ENCODE peak calls at places on chromosomes 4 and X, in six cellular contexts. F, Z, N, J, I and T are unnamed samples.
A peak's percentile ranks its signal among the peaks of the same experiment; 100 is the strongest.

GRCh38 chr4:159455675-159456235 is 352.9 kb downstream of the RAPGEF2 start:
- DNase-seq in F (no peak), Z (peak; percentile 57), N (peak; percentile 68), J (peak; percentile 55), I (peak; percentile 76), T (no peak)

GRCh38 chrX:151082077-151082948 is 94.1 kb upstream of the GPR50 start:
- DNase-seq in F (peak; percentile 80), Z (peak; percentile 76), N (peak; percentile 66), J (peak; percentile 22), I (peak; percentile 59), T (peak; percentile 45)

GRCh38 chrX:2342281-2342688 is 158.5 kb downstream of the DHRSX start:
- DNase-seq in F (no peak), Z (peak; percentile 76), N (no peak), J (no peak), I (peak; percentile 9), T (no peak)

GRCh38 chr4:1984406-1985191 is 24.2 kb downstream of the NELFA start:
- DNase-seq in F (no peak), Z (no peak), N (no peak), J (no peak), I (no peak), T (no peak)

GRCh38 chr4:1499465-1499864 is 93.2 kb upstream of the NKX1-1 start:
- DNase-seq in F (no peak), Z (no peak), N (no peak), J (no peak), I (no peak), T (no peak)

GRCh38 chr4:67087897-67088296 is 457.4 kb downstream of the CENPC start:
- DNase-seq in F (peak; percentile 84), Z (peak; percentile 57), N (peak; percentile 43), J (no peak), I (peak; percentile 5), T (no peak)

GRCh38 chrX:2696698-2697215 is 5.7 kb downstream of the CD99 start:
- DNase-seq in F (no peak), Z (no peak), N (peak; percentile 94), J (peak; percentile 90), I (peak; percentile 66), T (no peak)

GRCh38 chrX:32269877-32270276 is 941.5 kb downstream of the DMD start:
- DNase-seq in F (no peak), Z (no peak), N (no peak), J (no peak), I (no peak), T (no peak)

GRCh38 chr4:71206763-71207162 is 132.1 kb upstream of the SLC4A4 start:
- DNase-seq in F (no peak), Z (no peak), N (peak; percentile 71), J (peak; percentile 93), I (no peak), T (no peak)

GRCh38 chrX:12984629-12985303 is 9.9 kb downstream of the TMSB4X start:
- DNase-seq in F (no peak), Z (no peak), N (peak; percentile 30), J (peak; percentile 35), I (peak; percentile 71), T (no peak)

GRCh38 chr4:71231073-71231752 is 107.6 kb upstream of the SLC4A4 start:
- DNase-seq in F (peak; percentile 65), Z (peak; percentile 39), N (no peak), J (peak; percentile 59), I (no peak), T (no peak)

GRCh38 chrX:30787012-30787411 is 102.0 kb downstream of the TAB3 start:
- DNase-seq in F (no peak), Z (no peak), N (no peak), J (no peak), I (no peak), T (no peak)

GRCh38 chrX:14528629-14529287 is 578 bp upstream of the GLRA2 start:
- DNase-seq in F (peak; percentile 85), Z (peak; percentile 62), N (peak; percentile 26), J (peak; percentile 5), I (peak; percentile 16), T (no peak)

GRCh38 chr4:2741626-2742025 is 14.5 kb downstream of the TNIP2 start:
- DNase-seq in F (no peak), Z (no peak), N (peak; percentile 64), J (peak; percentile 57), I (no peak), T (no peak)

GRCh38 chr4:146134761-146135160 is 40.8 kb upstream of the LSM6 start:
- DNase-seq in F (no peak), Z (no peak), N (no peak), J (no peak), I (peak; percentile 18), T (no peak)

GRCh38 chrX:143768976-143769375 is 48.4 kb upstream of the SPANXN2 start:
- DNase-seq in F (no peak), Z (no peak), N (peak; percentile 32), J (no peak), I (peak; percentile 16), T (no peak)